ENCODE peak calls at places on chromosomes 13 and 19, in six cellular contexts. A, Y, S, H, Z and D are unnamed samples.

GRCh38 chr13:30932481-30933333 is at the start of gene TEX26:
- DNase-seq in Y (no peak), Z (no peak), H (no peak), A (no peak), S (no peak), D (no peak)

GRCh38 chr13:62320129-62320724 is 904.6 kb upstream of the PCDH20 start:
- DNase-seq in A (peak), Z (peak), Y (no peak), H (no peak), S (no peak), D (no peak)

GRCh38 chr19:41957838-41958366 is 1.2 kb downstream of the RABAC1 start:
- DNase-seq in S (peak), Z (peak), A (peak), Y (peak), H (peak), D (no peak)

GRCh38 chr19:49862411-49863253 is 4.7 kb downstream of the PNKP start:
- DNase-seq in A (no peak), S (peak), Z (peak), H (peak), Y (peak), D (no peak)

GRCh38 chr13:78709028-78709427 is 50.1 kb upstream of the OBI1 start:
- DNase-seq in S (no peak), Z (no peak), Y (no peak), H (no peak), A (no peak), D (no peak)

GRCh38 chr19:34556500-34556899 is 74.9 kb downstream of the WTIP start:
- DNase-seq in H (no peak), Y (no peak), A (no peak), Z (peak), S (peak), D (no peak)

GRCh38 chr13:84917252-84917878 is 881.9 kb downstream of the SLITRK6 start:
- DNase-seq in Z (peak), S (no peak), Y (no peak), A (peak), H (no peak), D (no peak)

GRCh38 chr13:60134376-60134775 is 29.4 kb downstream of the DIAPH3 start:
- DNase-seq in A (no peak), Y (no peak), Z (no peak), H (no peak), S (no peak), D (no peak)

GRCh38 chr19:18768997-18769891 is 21.9 kb downstream of the COMP start:
- DNase-seq in Z (no peak), Y (no peak), S (no peak), H (no peak), A (no peak), D (no peak)

GRCh38 chr19:11261902-11262839 is at the start of gene DOCK6:
- DNase-seq in Z (peak), H (peak), S (no peak), A (no peak), Y (no peak), D (no peak)

GRCh38 chr13:95160112-95160906 is 140.9 kb downstream of the ABCC4 start:
- DNase-seq in A (peak), Y (no peak), S (no peak), H (no peak), Z (no peak), D (no peak)

GRCh38 chr19:30226464-30227070 is 145.6 kb upstream of the ZNF536 start:
- DNase-seq in S (no peak), Z (no peak), Y (no peak), H (no peak), A (no peak), D (no peak)

GRCh38 chr13:51832471-51833152 is 12.4 kb downstream of the TMEM272 start:
- DNase-seq in Y (no peak), A (peak), H (no peak), Z (peak), S (peak), D (peak)

GRCh38 chr13:33509642-33510229 is 224.2 kb upstream of the STARD13 start:
- DNase-seq in A (no peak), S (no peak), Y (no peak), H (no peak), Z (no peak), D (no peak)

GRCh38 chr13:97125810-97126738 is 96.1 kb upstream of the MBNL2 start:
- DNase-seq in S (no peak), H (peak), A (peak), Z (no peak), Y (no peak), D (no peak)

GRCh38 chr13:50365683-50366391 is 350.6 kb downstream of the KCNRG start:
- DNase-seq in A (no peak), Y (no peak), H (no peak), Z (peak), S (no peak), D (no peak)

GRCh38 chr19:6720369-6721112 is at the start of gene C3:
- DNase-seq in Z (no peak), Y (no peak), H (peak), A (peak), S (no peak), D (no peak)

GRCh38 chr19:19049406-19049805 is 14.4 kb upstream of the SLC25A42 start:
- DNase-seq in H (no peak), A (peak), Y (no peak), Z (no peak), S (no peak), D (no peak)

GRCh38 chr19:13629687-13630357 is 123.5 kb upstream of the CACNA1A start:
- DNase-seq in Y (no peak), S (no peak), Z (no peak), A (peak), H (no peak), D (no peak)

GRCh38 chr19:43950834-43951626 is at the start of gene ZNF221:
- DNase-seq in H (peak), Y (peak), Z (peak), A (peak), S (peak), D (peak)
- TF ChIP-seq CTCF in H (no peak), Y (peak), Z (peak), A (peak), S (peak), D (peak)

GRCh38 chr19:37989855-37990254 is 82.8 kb downstream of the SIPA1L3 start:
- DNase-seq in H (no peak), Y (no peak), Z (no peak), S (no peak), A (no peak), D (no peak)

GRCh38 chr19:37992761-37993160 is 85.8 kb downstream of the SIPA1L3 start:
- DNase-seq in A (no peak), Y (no peak), S (no peak), Z (no peak), H (no peak), D (no peak)

GRCh38 chr19:37991176-37991835 is 84.3 kb downstream of the SIPA1L3 start:
- DNase-seq in H (no peak), Y (no peak), S (no peak), A (no peak), Z (no peak), D (no peak)

GRCh38 chr19:37990362-37990761 is 83.4 kb downstream of the SIPA1L3 start:
- DNase-seq in Y (no peak), Z (no peak), S (no peak), A (no peak), H (no peak), D (no peak)

DNA sequence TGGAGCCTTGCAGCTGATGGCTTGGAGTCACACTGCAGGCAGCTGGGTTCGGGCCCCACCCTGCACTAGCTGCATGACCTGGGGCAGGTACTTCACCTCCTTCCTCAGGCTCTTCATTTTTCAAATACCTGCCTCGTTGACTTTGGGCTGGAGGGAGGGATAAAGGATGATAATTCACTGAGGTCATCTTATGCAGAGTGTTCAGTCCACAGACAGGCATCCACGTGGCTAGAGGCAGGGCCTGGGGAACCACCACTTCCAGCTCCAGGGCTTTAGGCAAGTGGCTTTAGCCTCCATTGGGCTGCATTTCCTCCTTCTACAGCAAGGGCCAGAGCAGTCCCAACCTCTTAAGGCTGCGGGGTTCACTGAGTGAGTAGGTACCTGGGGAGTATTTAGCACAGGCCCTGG is 84.8 kb downstream of the SIPA1L3 start:
- DNase-seq in Z (no peak), H (no peak), A (no peak), S (no peak), Y (no peak), D (no peak)
- TF ChIP-seq CTCF in Z (no peak), H (no peak), A (no peak), S (no peak), Y (no peak), D (no peak)

GRCh38 chr19:45655073-45655472 is 12.9 kb upstream of the GIPR start:
- DNase-seq in S (no peak), H (no peak), Z (no peak), Y (no peak), A (no peak), D (no peak)

GRCh38 chr19:45663800-45664199 is 4.2 kb upstream of the GIPR start:
- DNase-seq in S (no peak), Y (no peak), Z (no peak), A (no peak), H (no peak), D (no peak)

GRCh38 chr19:45664575-45664974 is 3.4 kb upstream of the GIPR start:
- DNase-seq in Y (no peak), S (no peak), H (no peak), Z (no peak), A (no peak), D (no peak)

GRCh38 chr19:45657520-45658163 is 10.4 kb upstream of the GIPR start:
- DNase-seq in S (no peak), Z (no peak), Y (no peak), A (no peak), H (no peak), D (no peak)

GRCh38 chr19:45659096-45659729 is 8.8 kb upstream of the GIPR start:
- DNase-seq in Z (no peak), S (no peak), A (no peak), H (no peak), Y (no peak), D (no peak)
- TF ChIP-seq CTCF in Z (no peak), S (no peak), A (no peak), H (no peak), Y (no peak), D (no peak)

GRCh38 chr13:23709521-23709920 is 139.3 kb downstream of the TNFRSF19 start:
- DNase-seq in Y (no peak), Z (no peak), S (no peak), H (no peak), A (peak), D (no peak)
- TF ChIP-seq CTCF in Y (no peak), Z (no peak), S (no peak), H (no peak), A (peak), D (no peak)

GRCh38 chr13:28805193-28805819 is 14.8 kb upstream of the MTUS2 start:
- DNase-seq in Z (peak), A (no peak), H (no peak), Y (no peak), S (peak), D (no peak)
- TF ChIP-seq CTCF in Z (peak), A (peak), H (no peak), Y (peak), S (peak), D (peak)

GRCh38 chr13:101115762-101116161 is 300.5 kb downstream of the NALCN start:
- DNase-seq in H (no peak), S (no peak), A (no peak), Y (no peak), Z (no peak), D (no peak)
- TF ChIP-seq CTCF in H (no peak), S (peak), A (peak), Y (no peak), Z (peak), D (peak)

GRCh38 chr19:57746580-57747471 is at the start of gene ZNF776:
- DNase-seq in Z (peak), H (peak), A (peak), S (peak), Y (peak), D (peak)
- TF ChIP-seq CTCF in Z (no peak), H (no peak), A (no peak), S (no peak), Y (peak), D (peak)

GRCh38 chr19:629961-630714 is 3.2 kb downstream of the POLRMT start:
- DNase-seq in A (no peak), H (peak), Z (no peak), S (no peak), Y (no peak), D (no peak)

GRCh38 chr19:625257-625656 is 8.1 kb downstream of the POLRMT start:
- DNase-seq in A (no peak), Y (no peak), S (no peak), Z (no peak), H (no peak), D (no peak)

GRCh38 chr19:624433-625109 is 8.8 kb downstream of the POLRMT start:
- DNase-seq in Z (no peak), A (no peak), S (no peak), Y (no peak), H (no peak), D (no peak)

GRCh38 chr19:623974-624373 is 9.4 kb downstream of the POLRMT start:
- DNase-seq in Z (no peak), S (no peak), H (no peak), A (peak), Y (no peak), D (peak)

DNA sequence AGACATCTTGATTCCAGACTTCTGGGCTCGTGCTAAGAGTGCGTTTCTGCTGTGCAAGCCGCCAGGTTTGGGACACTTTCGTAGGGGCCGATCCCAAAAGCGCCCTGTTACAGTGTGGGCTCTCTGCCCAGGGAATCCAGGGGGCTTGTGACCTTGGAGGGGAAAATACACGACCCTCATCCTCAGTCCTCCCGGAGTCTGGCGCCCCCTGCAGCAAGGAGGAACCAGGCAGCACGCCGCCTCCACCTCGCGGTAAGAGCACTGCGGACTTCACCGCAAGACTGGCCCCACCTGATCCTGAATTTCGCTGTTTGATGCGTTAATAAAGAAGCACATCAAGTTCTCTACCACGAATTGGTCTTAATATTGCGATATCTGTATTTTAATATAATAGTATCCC is 5.2 kb downstream of the POLRMT start:
- DNase-seq in A (no peak), S (peak), Z (no peak), H (no peak), Y (no peak), D (no peak)
- TF ChIP-seq CTCF in A (peak), S (peak), Z (peak), H (no peak), Y (peak), D (peak)